ENCODE peak calls at places on chromosome 6, in nine cellular contexts. M is body of pancreas; B is pancreas; Z is fibroblast of lung; P is left ventricle myocardium inferior; G is IMR-90; E is CD8-positive, alpha-beta T cell; U is lung; O is cardiac muscle cell. X is an unnamed sample.

GRCh38 chr6:62285612-62286469 is at the start of gene KHDRBS2:
- DNase-seq in P (peak; percentile 76), Z (no peak), B (peak; percentile 75), G (no peak), O (peak; percentile 94), M (peak; percentile 77), U (peak; percentile 91), E (no peak), X (no peak)

GRCh38 chr6:43228951-43229802 is at the start of gene DNPH1:
- DNase-seq in U (peak; percentile 76), Z (peak; percentile 56), E (peak; percentile 72), B (peak; percentile 75), P (peak; percentile 78), G (peak; percentile 48), M (peak; percentile 82), O (peak; percentile 84), X (peak; percentile 73)

GRCh38 chr6:145929037-145929633 is 35.0 kb downstream of the SHPRH start:
- DNase-seq in U (no peak), M (no peak), P (no peak), O (peak; percentile 39), Z (peak; percentile 74), B (no peak), G (peak; percentile 60), E (no peak), X (peak; percentile 16)

GRCh38 chr6:110325197-110325596 is 33.0 kb downstream of the METTL24 start:
- DNase-seq in U (no peak), G (peak; percentile 85), B (peak; percentile 23), M (peak; percentile 35), P (no peak), O (no peak), E (no peak), Z (peak; percentile 96), X (no peak)

GRCh38 chr6:8131265-8131897 is 29.0 kb upstream of the EEF1E1 start:
- DNase-seq in U (peak; percentile 55), G (peak; percentile 70), O (peak; percentile 81), E (no peak), B (no peak), P (no peak), Z (peak; percentile 74), M (peak; percentile 33), X (peak; percentile 80)

GRCh38 chr6:49676671-49677281 is 36.6 kb downstream of the CRISP2 start:
- DNase-seq in B (no peak), G (peak; percentile 51), U (no peak), P (no peak), Z (peak; percentile 68), M (no peak), E (no peak), O (no peak), X (no peak)

GRCh38 chr6:121522771-121523386 is 87.4 kb downstream of the GJA1 start:
- DNase-seq in Z (no peak), P (no peak), E (no peak), U (no peak), B (no peak), O (no peak), G (peak; percentile 35), M (no peak), X (no peak)

GRCh38 chr6:127435717-127436220 is 23.4 kb downstream of the KIAA0408 start:
- DNase-seq in G (no peak), O (no peak), E (no peak), B (no peak), Z (no peak), U (no peak), M (no peak), P (no peak), X (no peak)

GRCh38 chr6:136790411-136791295 is 1.6 kb downstream of the MAP3K5 start:
- DNase-seq in P (no peak), B (no peak), Z (no peak), U (no peak), O (no peak), M (no peak), G (no peak), E (no peak), X (no peak)

GRCh38 chr6:96724641-96725040 is 112.6 kb downstream of the GPR63 start:
- DNase-seq in M (no peak), Z (no peak), B (no peak), E (no peak), P (no peak), G (no peak), U (no peak), O (no peak), X (no peak)

GRCh38 chr6:100774681-100775080 is 106.4 kb downstream of the ASCC3 start:
- DNase-seq in P (no peak), B (no peak), O (no peak), M (no peak), G (peak; percentile 66), U (no peak), E (no peak), Z (no peak), X (no peak)

GRCh38 chr6:44606976-44607375 is 219.5 kb downstream of the CDC5L start:
- DNase-seq in O (no peak), E (no peak), U (no peak), Z (no peak), B (no peak), G (no peak), P (no peak), M (no peak), X (no peak)

GRCh38 chr6:42251500-42251899 is 33.8 kb upstream of the MRPS10 start:
- DNase-seq in U (no peak), B (no peak), E (no peak), P (no peak), G (peak; percentile 58), Z (peak; percentile 69), O (no peak), M (no peak), X (no peak)

GRCh38 chr6:25193147-25193864 is 85.9 kb upstream of the CARMIL1 start:
- DNase-seq in G (peak; percentile 95), U (no peak), O (no peak), M (no peak), P (no peak), B (no peak), Z (peak; percentile 98), E (no peak), X (no peak)

GRCh38 chr6:43060034-43060754 is 763 bp downstream of the KLC4 start:
- DNase-seq in Z (peak; percentile 3), U (peak; percentile 66), O (peak; percentile 33), B (peak; percentile 72), P (no peak), E (no peak), M (peak; percentile 64), G (no peak), X (peak; percentile 77)

GRCh38 chr6:45884336-45884735 is 131.3 kb downstream of the CLIC5 start:
- DNase-seq in P (no peak), E (no peak), B (no peak), M (no peak), O (no peak), U (no peak), Z (no peak), G (no peak), X (no peak)

GRCh38 chr6:68040312-68040778 is 594.7 kb upstream of the ADGRB3 start:
- DNase-seq in U (no peak), B (no peak), E (no peak), O (no peak), Z (no peak), M (no peak), P (no peak), G (no peak), X (no peak)
- TF ChIP-seq CTCF in U (no peak), B (no peak), E (no peak), O (no peak), Z (no peak), M (no peak), P (no peak), G (no peak), X (no peak)

DNA sequence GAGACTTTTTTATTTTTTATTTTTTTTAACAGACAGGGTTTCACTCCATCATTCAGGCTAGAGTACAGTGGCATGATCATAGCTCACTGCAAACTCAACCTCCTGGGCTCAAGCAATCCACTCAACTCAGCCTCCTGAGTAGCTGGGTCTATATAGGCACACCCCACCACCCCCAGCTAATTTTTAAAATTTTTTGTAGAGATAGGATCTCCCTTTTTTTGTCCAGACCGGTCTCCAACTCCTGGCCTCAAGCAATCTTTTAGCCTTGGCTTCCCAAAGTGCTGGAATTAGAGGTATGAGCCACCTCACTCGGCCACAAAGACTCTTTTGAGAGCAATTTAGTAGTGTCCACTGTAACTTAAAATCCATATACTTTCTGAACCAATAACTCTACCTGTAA is 103.3 kb upstream of the DST start:
- DNase-seq in G (no peak), U (no peak), Z (no peak), M (no peak), O (no peak), E (no peak), P (no peak), B (no peak), X (no peak)
- H3K4me1 ChIP-seq in G (peaks cover 23% of the 10 kb centered on the region), U (no peaks in the 10 kb centered on the region), Z (peaks cover 12% of the 10 kb centered on the region), M (no peaks in the 10 kb centered on the region), O (peaks cover 41% of the 10 kb centered on the region), E (no peaks in the 10 kb centered on the region), P (peaks cover 92% of the 10 kb centered on the region), B (no peaks in the 10 kb centered on the region), X (peaks cover 40% of the 10 kb centered on the region)

GRCh38 chr6:90343581-90343980 is 46.9 kb upstream of the BACH2 start:
- DNase-seq in O (no peak), P (no peak), B (no peak), E (no peak), U (no peak), M (no peak), Z (peak; percentile 52), G (peak; percentile 53), X (no peak)
- H3K27me3 ChIP-seq in O (no peaks in the 10 kb centered on the region), P (peaks cover 17% of the 10 kb centered on the region), B (no peaks in the 10 kb centered on the region), E (no peaks in the 10 kb centered on the region), U (no peaks in the 10 kb centered on the region), M (no peaks in the 10 kb centered on the region), Z (peaks cover 5% of the 10 kb centered on the region), G (peaks cover 28% of the 10 kb centered on the region), X (no peaks in the 10 kb centered on the region)

GRCh38 chr6:6696867-6697531 is 108.5 kb downstream of the LY86 start:
- DNase-seq in M (peak; percentile 60), Z (peak; percentile 78), U (peak; percentile 57), O (peak; percentile 88), E (no peak), G (peak; percentile 65), B (peak; percentile 34), P (peak; percentile 61), X (peak; percentile 55)

GRCh38 chr6:6695711-6696048 is 107.2 kb downstream of the LY86 start:
- DNase-seq in O (no peak), M (no peak), B (no peak), P (no peak), G (no peak), Z (peak; percentile 45), E (no peak), U (no peak), X (no peak)

GRCh38 chr6:6697620-6698019 is 109.1 kb downstream of the LY86 start:
- DNase-seq in M (no peak), Z (peak; percentile 12), O (no peak), B (no peak), E (no peak), U (no peak), P (no peak), G (no peak), X (no peak)

GRCh38 chr6:6694825-6695710 is 106.5 kb downstream of the LY86 start:
- DNase-seq in O (peak; percentile 24), G (no peak), Z (peak; percentile 30), U (peak; percentile 68), P (peak; percentile 50), E (no peak), B (no peak), M (no peak), X (no peak)

DNA sequence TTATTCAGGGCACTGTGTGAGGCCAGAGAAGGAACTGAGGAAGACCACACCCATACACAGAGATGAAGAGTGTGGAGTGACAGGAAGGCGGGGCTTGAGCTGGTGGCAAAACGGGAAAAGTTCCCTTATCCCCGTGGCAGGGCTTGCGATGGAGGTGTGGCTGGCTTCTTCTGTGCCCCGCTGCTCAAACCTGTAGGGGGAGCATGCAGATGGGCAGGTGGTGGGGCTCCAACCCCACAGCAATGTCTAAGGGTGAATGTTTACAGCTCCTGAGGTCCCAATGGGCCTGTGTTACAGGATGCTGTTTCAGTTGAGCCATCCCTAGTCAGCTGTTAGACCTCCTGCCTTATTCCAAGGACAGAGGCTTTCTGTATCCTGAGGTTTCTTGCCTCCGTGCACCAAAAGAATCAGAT is 105.9 kb downstream of the LY86 start:
- DNase-seq in P (no peak), E (no peak), O (no peak), G (no peak), Z (no peak), M (no peak), B (no peak), U (no peak), X (no peak)
- TF ChIP-seq CTCF in P (peak; percentile 15), E (no peak), O (no peak), G (no peak), Z (no peak), M (no peak), B (no peak), U (no peak), X (peak; percentile 1)